ENCODE peak calls at places on chromosomes 16 and 17, in five cellular contexts. I, G, V, E and L are unnamed samples.

GRCh38 chr16:29743827-29744531 is 1.8 kb downstream of the C16orf54 start:
- DNase-seq in I (no peak), G (no peak), V (no peak), E (no peak), L (no peak)

GRCh38 chr17:77394540-77395295 is 253.9 kb downstream of the SEC14L1 start:
- DNase-seq in I (no peak), G (no peak), V (peak), E (no peak), L (no peak)

GRCh38 chr16:89168381-89169189 is 3.0 kb upstream of the CDH15 start:
- DNase-seq in I (no peak), G (no peak), V (no peak), E (no peak), L (no peak)

GRCh38 chr17:8029121-8029520 is 9.7 kb upstream of the ALOX15B start:
- DNase-seq in I (peak), G (no peak), V (peak), E (no peak), L (no peak)

GRCh38 chr16:29231231-29231630 is 175.3 kb downstream of the NPIPB11 start:
- DNase-seq in I (no peak), G (peak), V (peak), E (peak), L (no peak)

GRCh38 chr17:7108981-7109380 is 5.6 kb downstream of the ASGR2 start:
- DNase-seq in I (no peak), G (no peak), V (no peak), E (no peak), L (no peak)

GRCh38 chr17:57255776-57256681 is at the start of gene MSI2:
- DNase-seq in I (peak), G (peak), V (peak), E (peak), L (no peak)

GRCh38 chr16:84520778-84521770 is 16.6 kb upstream of the MEAK7 start:
- DNase-seq in I (no peak), G (no peak), V (no peak), E (no peak), L (no peak)

GRCh38 chr17:75920045-75920560 is 15.4 kb upstream of the MRPL38 start:
- DNase-seq in I (no peak), G (no peak), V (no peak), E (no peak), L (no peak)

GRCh38 chr17:77460514-77461046 is 319.8 kb downstream of the SEC14L1 start:
- DNase-seq in I (no peak), G (no peak), V (no peak), E (no peak), L (no peak)

GRCh38 chr16:28193530-28194423 is 18.0 kb downstream of the XPO6 start:
- DNase-seq in I (peak), G (no peak), V (peak), E (no peak), L (no peak)

GRCh38 chr17:45834471-45835396 is 9.9 kb upstream of the SPPL2C start:
- DNase-seq in I (no peak), G (no peak), V (no peak), E (no peak), L (no peak)

GRCh38 chr17:6555331-6556120 is 829 bp downstream of the PITPNM3 start:
- DNase-seq in I (no peak), G (no peak), V (peak), E (peak), L (no peak)

GRCh38 chr16:31078597-31079341 is 4.5 kb downstream of the ZNF646 start:
- DNase-seq in I (no peak), G (no peak), V (no peak), E (no peak), L (peak)

GRCh38 chr17:78990349-78991016 is 10.8 kb upstream of the LGALS3BP start:
- DNase-seq in I (no peak), G (no peak), V (no peak), E (no peak), L (no peak)

GRCh38 chr16:26563018-26563417 is 503.7 kb upstream of the C16orf82 start:
- DNase-seq in I (no peak), G (no peak), V (no peak), E (no peak), L (no peak)

GRCh38 chr17:79116575-79117368 is 42.1 kb downstream of the ENGASE start:
- DNase-seq in I (no peak), G (no peak), V (no peak), E (no peak), L (no peak)

GRCh38 chr16:15777533-15778203 is 79.2 kb downstream of the MYH11 start:
- DNase-seq in I (no peak), G (no peak), V (peak), E (peak), L (peak)
- TF ChIP-seq CTCF in I (peak), G (no peak), V (peak), E (no peak), L (peak)

DNA sequence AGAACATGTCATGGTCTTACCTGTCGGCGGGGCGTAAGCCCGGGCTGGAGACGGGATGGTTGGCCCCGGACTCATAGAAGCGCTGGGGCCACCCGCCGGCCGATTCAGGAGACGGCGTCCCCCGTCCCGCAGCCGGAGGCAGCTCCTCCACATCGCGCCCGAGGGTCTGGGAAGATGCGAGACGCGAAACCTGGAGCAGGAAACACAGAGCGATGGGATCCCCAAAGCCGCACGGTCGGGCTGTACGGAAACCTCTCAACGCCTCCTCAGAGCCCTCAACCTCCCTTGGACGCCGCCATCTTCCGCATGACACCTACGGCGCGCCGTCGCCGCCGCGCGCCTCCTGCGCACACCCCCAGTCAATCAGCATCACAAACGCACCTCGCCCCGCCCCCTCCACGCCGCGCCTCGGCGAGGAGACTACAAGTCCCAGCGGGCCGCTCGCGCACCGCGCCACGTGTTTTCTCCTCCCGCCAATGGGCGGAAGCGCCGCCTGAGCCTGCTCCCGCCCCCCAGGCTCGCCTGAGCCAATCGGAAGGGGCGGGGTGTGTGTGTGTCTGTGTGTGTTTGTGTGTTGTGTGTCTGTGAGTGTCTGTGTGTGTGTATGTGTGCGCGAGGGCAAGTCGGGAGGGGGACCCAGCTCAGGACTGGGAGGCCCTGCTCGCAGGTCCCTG is at the start of the genes ATPAF2 and GID4:
- DNase-seq in I (peak), G (peak), V (peak), E (peak), L (peak)
- TF ChIP-seq CTCF in I (no peak), G (no peak), V (peak), E (no peak), L (no peak)

GRCh38 chr16:54957403-54957802 is 26.7 kb downstream of the IRX5 start:
- DNase-seq in I (no peak), G (no peak), V (peak), E (no peak), L (no peak)
- TF ChIP-seq CTCF in I (peak), G (no peak), V (peak), E (peak), L (peak)

GRCh38 chr17:28550858-28551257 is 1.6 kb downstream of the UNC119 start:
- DNase-seq in I (no peak), G (no peak), V (no peak), E (peak), L (no peak)
- TF ChIP-seq CTCF in I (no peak), G (no peak), V (no peak), E (no peak), L (no peak)

GRCh38 chr17:61385869-61386245 is 13.8 kb upstream of the TBX2 start:
- DNase-seq in I (no peak), G (no peak), V (no peak), E (no peak), L (no peak)

GRCh38 chr17:61385091-61385868 is 14.4 kb upstream of the TBX2 start:
- DNase-seq in I (no peak), G (no peak), V (no peak), E (no peak), L (no peak)

GRCh38 chr17:61387511-61388305 is 11.9 kb upstream of the TBX2 start:
- DNase-seq in I (no peak), G (no peak), V (no peak), E (no peak), L (no peak)

GRCh38 chr17:61387011-61387410 is 12.6 kb upstream of the TBX2 start:
- DNase-seq in I (no peak), G (no peak), V (no peak), E (no peak), L (no peak)

GRCh38 chr17:61386251-61386650 is 13.4 kb upstream of the TBX2 start:
- DNase-seq in I (no peak), G (no peak), V (no peak), E (no peak), L (no peak)
- TF ChIP-seq CTCF in I (no peak), G (no peak), V (no peak), E (no peak), L (no peak)

GRCh38 chr16:81815429-81815766 is 36.3 kb downstream of the PLCG2 start:
- DNase-seq in I (no peak), G (no peak), V (no peak), E (no peak), L (no peak)
- TF ChIP-seq CTCF in I (no peak), G (no peak), V (no peak), E (no peak), L (no peak)

DNA sequence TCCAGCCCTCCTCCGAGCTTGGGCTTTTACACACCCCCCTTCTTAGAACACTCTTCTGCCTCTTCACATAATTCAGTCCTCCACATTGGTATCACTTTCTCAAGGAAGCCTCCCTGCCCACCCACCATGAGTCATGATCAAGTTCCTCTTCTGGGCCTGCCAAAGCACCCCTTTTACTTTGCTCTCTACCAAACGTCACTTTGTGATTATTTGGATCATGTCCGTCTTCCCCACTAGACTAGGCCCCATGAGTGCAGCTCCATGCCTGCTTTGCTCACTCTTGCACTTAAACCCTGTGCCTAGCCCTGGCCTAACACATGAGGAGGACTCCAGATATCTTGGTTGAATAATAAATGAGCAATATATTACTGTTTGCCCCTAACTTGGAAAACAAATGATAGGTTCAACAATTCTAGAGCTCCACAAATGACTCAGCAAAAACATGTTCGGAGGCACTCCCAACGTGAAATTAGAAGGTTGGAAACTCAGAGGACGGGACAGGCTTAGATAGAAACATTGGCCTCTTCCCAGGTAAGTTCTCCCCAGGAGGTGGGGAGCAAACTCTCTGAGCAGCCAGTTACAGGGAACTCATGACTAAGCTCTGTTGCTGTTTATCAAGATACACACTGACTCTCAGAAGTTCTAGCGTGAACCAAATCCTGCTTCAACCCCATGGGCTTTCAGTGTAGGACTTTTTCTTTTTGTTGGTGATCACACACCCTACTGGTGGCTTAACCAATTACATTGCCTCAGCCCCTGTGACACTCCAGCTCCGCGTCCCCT is 28.3 kb downstream of the G6PC1 start:
- DNase-seq in I (peak), G (peak), V (peak), E (peak), L (no peak)
- TF ChIP-seq CTCF in I (peak), G (peak), V (peak), E (peak), L (peak)

GRCh38 chr17:80891096-80892018 is 100.3 kb upstream of the CHMP6 start:
- DNase-seq in I (peak), G (no peak), V (peak), E (no peak), L (no peak)
- TF ChIP-seq CTCF in I (peak), G (no peak), V (peak), E (no peak), L (no peak)

DNA sequence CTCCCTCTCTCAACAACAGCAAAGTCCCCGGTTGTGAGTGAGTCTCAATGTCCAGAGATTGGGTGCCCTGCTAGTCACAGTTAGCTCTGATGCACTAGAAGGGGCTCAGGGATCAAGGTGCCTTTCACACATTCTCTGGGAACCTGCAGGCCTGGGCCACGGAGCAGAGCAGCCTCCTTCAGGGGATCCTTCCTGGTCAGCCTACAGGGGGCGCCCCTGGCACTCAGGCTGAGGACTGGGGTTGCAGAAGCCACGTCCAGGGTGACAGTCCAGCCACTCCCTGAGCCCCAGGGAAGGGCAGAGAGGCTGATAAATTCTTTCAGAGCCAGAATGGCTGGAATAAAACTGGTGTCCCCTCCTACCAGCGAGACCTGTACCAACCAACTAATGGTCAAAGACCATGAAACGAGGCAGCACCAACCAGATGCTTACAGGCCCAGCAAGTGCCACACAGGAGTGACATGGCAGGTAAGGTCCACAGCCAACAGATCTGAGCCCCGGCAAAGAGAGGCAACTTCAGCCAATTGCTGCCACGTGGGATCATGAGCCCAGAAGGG is 43.5 kb downstream of the ST3GAL2 start:
- DNase-seq in I (no peak), G (no peak), V (peak), E (peak), L (peak)
- TF ChIP-seq CTCF in I (peak), G (peak), V (peak), E (peak), L (peak)

GRCh38 chr17:66915204-66915611 is 49.3 kb upstream of the CACNG4 start:
- DNase-seq in I (no peak), G (no peak), V (peak), E (no peak), L (no peak)
- TF ChIP-seq CTCF in I (peak), G (no peak), V (peak), E (no peak), L (peak)